ENCODE peak calls at places on chromosome 17, in four cellular contexts. One of them, this sample, is unnamed.

GRCh38 chr17:75764711-75765421 is at the start of gene GALK1:
- DNase-seq in H9: peak; percentile 86
- DNase-seq in IMR-90: peak; percentile 55
- DNase-seq in H1: no peak
- DNase-seq in this sample: peak; percentile 71

GRCh38 chr17:78433780-78434335 is 55.4 kb downstream of the PGS1 start:
- DNase-seq in H9: no peak
- DNase-seq in IMR-90: no peak
- DNase-seq in H1: no peak
- DNase-seq in this sample: no peak

GRCh38 chr17:28811594-28812135 is 30.9 kb downstream of the FAM222B start:
- DNase-seq in H9: no peak
- DNase-seq in IMR-90: peak; percentile 21
- DNase-seq in H1: no peak
- DNase-seq in this sample: peak; percentile 63

GRCh38 chr17:66190738-66191606 is 961 bp downstream of the CEP112 start:
- DNase-seq in H9: no peak
- DNase-seq in IMR-90: peak; percentile 79
- DNase-seq in H1: no peak
- DNase-seq in this sample: no peak

GRCh38 chr17:41284043-41284442 is 8.5 kb downstream of the KRTAP9-7 start:
- DNase-seq in H9: no peak
- DNase-seq in IMR-90: peak; percentile 41
- DNase-seq in H1: no peak
- DNase-seq in this sample: peak; percentile 16

GRCh38 chr17:29495011-29495410 is 71.8 kb downstream of the ABHD15 start:
- DNase-seq in H9: no peak
- DNase-seq in IMR-90: peak; percentile 72
- DNase-seq in H1: no peak
- DNase-seq in this sample: no peak

GRCh38 chr17:65171753-65172152 is 34.6 kb downstream of the RGS9 start:
- DNase-seq in H9: no peak
- DNase-seq in IMR-90: no peak
- DNase-seq in H1: no peak
- DNase-seq in this sample: no peak

GRCh38 chr17:75340636-75341035 is 51.4 kb upstream of the SLC25A19 start:
- DNase-seq in H9: no peak
- DNase-seq in IMR-90: no peak
- DNase-seq in H1: no peak
- DNase-seq in this sample: no peak

GRCh38 chr17:33948299-33948698 is 306.8 kb upstream of the CCL2 start:
- DNase-seq in H9: no peak
- DNase-seq in IMR-90: no peak
- DNase-seq in H1: no peak
- DNase-seq in this sample: no peak

GRCh38 chr17:19260958-19261357 is 23.8 kb downstream of the EPN2 start:
- DNase-seq in H9: no peak
- DNase-seq in IMR-90: no peak
- DNase-seq in H1: no peak
- DNase-seq in this sample: peak; percentile 27

GRCh38 chr17:40922239-40922638 is 15.2 kb downstream of the KRT23 start:
- DNase-seq in H9: no peak
- DNase-seq in IMR-90: peak; percentile 88
- DNase-seq in H1: no peak
- DNase-seq in this sample: peak; percentile 82

GRCh38 chr17:15942207-15942833 is 2.6 kb upstream of the ADORA2B start:
- DNase-seq in H9: no peak
- DNase-seq in IMR-90: no peak
- DNase-seq in H1: no peak
- DNase-seq in this sample: no peak

GRCh38 chr17:61205931-61206330 is 193.7 kb upstream of the TBX2 start:
- DNase-seq in H9: no peak
- DNase-seq in IMR-90: peak; percentile 31
- DNase-seq in H1: no peak
- DNase-seq in this sample: no peak

GRCh38 chr17:4444782-4445473 is 11.2 kb downstream of the SPNS3 start:
- DNase-seq in H9: no peak
- DNase-seq in IMR-90: no peak
- DNase-seq in H1: no peak
- DNase-seq in this sample: no peak

GRCh38 chr17:73371285-73371684 is 59.5 kb upstream of the CDC42EP4 start:
- DNase-seq in H9: no peak
- DNase-seq in IMR-90: peak; percentile 92
- DNase-seq in H1: no peak
- DNase-seq in this sample: no peak

GRCh38 chr17:67568961-67569360 is 148.8 kb upstream of the NOL11 start:
- DNase-seq in H9: peak; percentile 17
- DNase-seq in IMR-90: no peak
- DNase-seq in H1: no peak
- DNase-seq in this sample: no peak

GRCh38 chr17:36856921-36857381 is 80.3 kb upstream of the LHX1 start:
- DNase-seq in H9: no peak
- DNase-seq in IMR-90: no peak
- DNase-seq in H1: no peak
- DNase-seq in this sample: no peak

GRCh38 chr17:81910840-81911276 is 341 bp downstream of the PCYT2 start:
- DNase-seq in H9: no peak
- DNase-seq in IMR-90: no peak
- DNase-seq in H1: no peak
- DNase-seq in this sample: no peak

GRCh38 chr17:55500103-55500502 is 11.1 kb downstream of the SMIM36 start:
- DNase-seq in H9: no peak
- DNase-seq in IMR-90: no peak
- DNase-seq in H1: no peak
- DNase-seq in this sample: no peak

GRCh38 chr17:80345321-80345720 is 69.6 kb upstream of the ENDOV start:
- DNase-seq in H9: no peak
- DNase-seq in IMR-90: no peak
- DNase-seq in H1: no peak
- DNase-seq in this sample: no peak

GRCh38 chr17:61402978-61403845 is 3.6 kb downstream of the TBX2 start:
- DNase-seq in H9: peak; percentile 82
- DNase-seq in IMR-90: peak; percentile 66
- DNase-seq in H1: no peak
- DNase-seq in this sample: no peak

GRCh38 chr17:34241062-34241461 is 14.0 kb upstream of the CCL2 start:
- DNase-seq in H9: no peak
- DNase-seq in IMR-90: peak; percentile 44
- DNase-seq in H1: no peak
- DNase-seq in this sample: no peak

GRCh38 chr17:14301279-14301760 is 439 bp downstream of the HS3ST3B1 start:
- DNase-seq in H9: no peak
- DNase-seq in IMR-90: no peak
- DNase-seq in H1: no peak
- DNase-seq in this sample: no peak

GRCh38 chr17:40596261-40596919 is 31.1 kb upstream of the CCR7 start:
- DNase-seq in H9: no peak
- DNase-seq in IMR-90: peak; percentile 10
- DNase-seq in H1: no peak
- DNase-seq in this sample: peak; percentile 67

GRCh38 chr17:74801896-74802295 is 25.8 kb upstream of the NAT9 start:
- DNase-seq in H9: no peak
- DNase-seq in IMR-90: no peak
- DNase-seq in H1: no peak
- DNase-seq in this sample: no peak

GRCh38 chr17:11898526-11899235 is 98.6 kb downstream of the ZNF18 start:
- DNase-seq in H9: no peak
- DNase-seq in IMR-90: no peak
- DNase-seq in H1: no peak
- DNase-seq in this sample: no peak

GRCh38 chr17:81298991-81299733 is 4.1 kb upstream of the SLC38A10 start:
- DNase-seq in H9: no peak
- DNase-seq in IMR-90: no peak
- DNase-seq in H1: no peak
- DNase-seq in this sample: no peak

GRCh38 chr17:61230461-61230860 is 169.2 kb upstream of the TBX2 start:
- DNase-seq in H9: no peak
- DNase-seq in IMR-90: no peak
- DNase-seq in H1: no peak
- DNase-seq in this sample: no peak

GRCh38 chr17:67525239-67526135 is 148.4 kb downstream of the PITPNC1 start:
- DNase-seq in H9: peak; percentile 19
- DNase-seq in IMR-90: no peak
- DNase-seq in H1: no peak
- DNase-seq in this sample: no peak

GRCh38 chr17:8075081-8075480 is 12.4 kb downstream of the ALOX12B start:
- DNase-seq in H9: no peak
- DNase-seq in IMR-90: no peak
- DNase-seq in H1: no peak
- DNase-seq in this sample: no peak

GRCh38 chr17:79625706-79626105 is 14.9 kb upstream of the RBFOX3 start:
- DNase-seq in H9: no peak
- DNase-seq in IMR-90: no peak
- DNase-seq in H1: no peak
- DNase-seq in this sample: no peak

GRCh38 chr17:37607637-37608368 is 1.4 kb downstream of the SYNRG start:
- DNase-seq in H9: no peak
- DNase-seq in IMR-90: no peak
- DNase-seq in H1: no peak
- DNase-seq in this sample: no peak

GRCh38 chr17:70202840-70203239 is 33.5 kb downstream of the KCNJ2 start:
- DNase-seq in H9: no peak
- DNase-seq in IMR-90: no peak
- DNase-seq in H1: no peak
- DNase-seq in this sample: no peak

DNA sequence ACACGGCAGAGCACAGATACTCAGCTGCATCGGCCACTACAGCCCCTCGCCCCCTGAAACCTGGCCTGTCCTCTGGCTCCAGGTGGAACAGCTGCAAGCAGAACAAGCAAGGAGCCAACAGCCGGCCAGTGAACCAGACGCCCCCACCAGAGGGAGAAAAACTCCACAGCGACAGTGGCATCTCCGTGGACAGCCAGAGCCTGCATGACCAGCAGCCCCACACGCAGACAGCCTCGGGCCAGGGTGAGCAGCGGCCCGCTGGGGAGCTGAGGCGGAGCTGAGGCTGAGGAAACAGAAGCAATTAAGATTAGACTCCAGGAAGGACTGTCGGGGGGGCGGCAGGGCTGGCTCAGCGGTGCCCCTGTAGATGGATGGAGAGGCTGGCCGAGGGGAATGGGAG is 16.7 kb downstream of the NGFR start:
- DNase-seq in H9: no peak
- DNase-seq in IMR-90: no peak
- DNase-seq in H1: no peak
- DNase-seq in this sample: peak; percentile 23
- H3K18ac ChIP-seq in H9: no peak overlapping the region
- H3K18ac ChIP-seq in IMR-90: no peak overlapping the region
- H3K18ac ChIP-seq in H1: no peak overlapping the region
- H3K18ac ChIP-seq in this sample: no peak overlapping the region

GRCh38 chr17:43543300-43543699 is 2.8 kb downstream of the ETV4 start:
- DNase-seq in H9: peak; percentile 39
- DNase-seq in IMR-90: peak; percentile 19
- DNase-seq in H1: no peak
- DNase-seq in this sample: no peak

GRCh38 chr17:43546317-43547188 is at the start of gene ETV4:
- DNase-seq in H9: peak; percentile 99
- DNase-seq in IMR-90: peak; percentile 89
- DNase-seq in H1: peak; percentile 84
- DNase-seq in this sample: peak; percentile 97

GRCh38 chr17:43543771-43544575 is 2.2 kb downstream of the ETV4 start:
- DNase-seq in H9: peak; percentile 78
- DNase-seq in IMR-90: no peak
- DNase-seq in H1: no peak
- DNase-seq in this sample: no peak

GRCh38 chr17:43547189-43547550 is 1.0 kb upstream of the ETV4 start:
- DNase-seq in H9: peak; percentile 26
- DNase-seq in IMR-90: no peak
- DNase-seq in H1: no peak
- DNase-seq in this sample: no peak

DNA sequence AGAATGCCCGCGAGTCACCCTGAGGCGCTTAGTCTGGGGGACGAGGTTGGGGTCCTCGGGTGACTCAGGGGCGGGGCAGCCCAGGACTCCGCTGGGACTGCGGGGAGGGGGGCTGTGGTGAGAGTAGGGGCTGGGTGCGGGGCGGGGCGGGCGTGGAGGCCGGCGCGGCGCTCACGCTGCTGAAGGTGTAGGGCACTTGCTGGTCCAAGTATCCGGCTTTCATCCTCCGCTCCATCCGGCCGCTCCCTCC is 832 bp downstream of the ETV4 start:
- DNase-seq in H9: no peak
- DNase-seq in IMR-90: peak; percentile 18
- DNase-seq in H1: no peak
- DNase-seq in this sample: no peak
- H3K18ac ChIP-seq in H9: no peak overlapping the region
- H3K18ac ChIP-seq in IMR-90: no peak overlapping the region
- H3K18ac ChIP-seq in H1: peak overlapping the region; percentile 12
- H3K18ac ChIP-seq in this sample: peak overlapping the region; percentile 88

GRCh38 chr17:63988741-63989621 is 9.2 kb upstream of the PRR29 start:
- DNase-seq in H9: peak; percentile 66
- DNase-seq in IMR-90: no peak
- DNase-seq in H1: no peak
- DNase-seq in this sample: peak; percentile 64
- H3K18ac ChIP-seq in H9: peak overlapping the region; percentile 30
- H3K18ac ChIP-seq in IMR-90: no peak overlapping the region
- H3K18ac ChIP-seq in H1: peak overlapping the region; percentile 97
- H3K18ac ChIP-seq in this sample: peak overlapping the region; percentile 5

GRCh38 chr17:50691550-50692447 is 15.9 kb downstream of the ANKRD40 start:
- DNase-seq in H9: no peak
- DNase-seq in IMR-90: no peak
- DNase-seq in H1: no peak
- DNase-seq in this sample: no peak

GRCh38 chr17:50692448-50693040 is 15.2 kb downstream of the ANKRD40 start:
- DNase-seq in H9: no peak
- DNase-seq in IMR-90: no peak
- DNase-seq in H1: no peak
- DNase-seq in this sample: no peak

GRCh38 chr17:50689251-50689650 is 18.5 kb downstream of the ANKRD40 start:
- DNase-seq in H9: peak; percentile 67
- DNase-seq in IMR-90: peak; percentile 66
- DNase-seq in H1: no peak
- DNase-seq in this sample: peak; percentile 51

GRCh38 chr17:50689956-50690886 is 17.5 kb downstream of the ANKRD40 start:
- DNase-seq in H9: peak; percentile 62
- DNase-seq in IMR-90: no peak
- DNase-seq in H1: no peak
- DNase-seq in this sample: peak; percentile 19

DNA sequence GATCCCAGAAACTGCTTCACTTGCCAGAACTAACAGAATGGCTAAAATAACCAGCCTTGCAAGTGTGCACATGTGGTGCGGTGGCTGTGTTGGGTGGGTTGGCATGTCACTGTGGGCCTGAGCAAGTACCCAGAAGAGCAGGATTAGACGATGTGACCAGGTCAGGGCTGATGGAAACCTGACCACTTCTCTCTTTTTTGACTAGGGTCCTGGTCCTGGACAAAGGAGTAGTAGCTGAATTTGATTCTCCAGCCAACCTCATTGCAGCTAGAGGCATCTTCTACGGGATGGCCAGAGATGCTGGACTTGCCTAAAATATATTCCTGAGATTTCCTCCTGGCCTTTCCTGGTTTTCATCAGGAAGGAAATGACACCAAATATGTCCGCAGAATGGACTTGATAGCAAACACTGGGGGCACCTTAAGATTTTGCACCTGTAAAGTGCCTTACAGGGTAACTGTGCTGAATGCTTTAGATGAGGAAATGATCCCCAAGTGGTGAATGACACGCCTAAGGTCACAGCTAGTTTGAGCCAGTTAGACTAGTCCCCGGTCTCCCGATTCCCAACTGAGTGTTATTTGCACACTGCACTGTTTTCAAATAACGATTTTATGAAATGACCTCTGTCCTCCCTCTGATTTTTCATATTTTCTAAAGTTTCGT is 16.7 kb downstream of the ANKRD40 start:
- DNase-seq in H9: no peak
- DNase-seq in IMR-90: no peak
- DNase-seq in H1: no peak
- DNase-seq in this sample: no peak
- H3K18ac ChIP-seq in H9: no peak overlapping the region
- H3K18ac ChIP-seq in IMR-90: no peak overlapping the region
- H3K18ac ChIP-seq in H1: peak overlapping the region; percentile 25
- H3K18ac ChIP-seq in this sample: no peak overlapping the region